ENCODE peak calls at places on chromosomes 11 and 22, in six cellular contexts. M is HCT116, V is colonic mucosa, D is heart left ventricle, L is sigmoid colon, I is suprapubic skin. S is an unnamed sample.

GRCh38 chr22:41382098-41382578 is 396 bp downstream of the TEF start:
- DNase-seq in M (no peak), D (peak; percentile 84), V (peak; percentile 74), L (peak; percentile 91), I (peak; percentile 91), S (peak; percentile 93)

GRCh38 chr22:46754110-46754799 is 8.2 kb upstream of the TBC1D22A start:
- DNase-seq in V (peak; percentile 94), D (peak; percentile 96), I (peak; percentile 97), L (peak; percentile 96), M (peak; percentile 90), S (no peak)

GRCh38 chr22:21823740-21824438 is 43.6 kb downstream of the MAPK1 start:
- DNase-seq in L (no peak), V (no peak), D (no peak), M (no peak), I (no peak), S (no peak)

GRCh38 chr22:50061824-50062355 is 3.8 kb upstream of the TTLL8 start:
- DNase-seq in I (no peak), L (no peak), M (no peak), V (no peak), D (no peak), S (no peak)

GRCh38 chr11:63882555-63883242 is 34.3 kb downstream of the RCOR2 start:
- DNase-seq in L (no peak), D (no peak), I (no peak), M (no peak), V (no peak), S (peak; percentile 87)

GRCh38 chr22:50730013-50730891 is 7.8 kb upstream of the ACR start:
- DNase-seq in M (no peak), I (peak; percentile 66), L (peak; percentile 55), D (peak; percentile 59), V (no peak), S (no peak)

GRCh38 chr11:4065601-4066377 is 28.8 kb upstream of the RRM1 start:
- DNase-seq in I (no peak), M (no peak), D (no peak), L (no peak), V (no peak), S (peak; percentile 48)

GRCh38 chr11:5004429-5005274 is 10.0 kb downstream of the OR51L1 start:
- DNase-seq in L (no peak), D (peak; percentile 44), V (peak; percentile 49), I (no peak), M (peak; percentile 36), S (peak; percentile 82)

GRCh38 chr22:19533049-19533626 is 8.9 kb upstream of the CLDN5 start:
- DNase-seq in I (no peak), D (no peak), V (no peak), M (no peak), L (no peak), S (peak; percentile 16)

GRCh38 chr11:79273781-79274180 is 167.0 kb downstream of the TENM4 start:
- DNase-seq in V (no peak), I (no peak), L (no peak), M (no peak), D (no peak), S (peak; percentile 71)

GRCh38 chr11:127612602-127613001 is 612.0 kb upstream of the KIRREL3 start:
- DNase-seq in L (no peak), I (no peak), D (no peak), M (no peak), V (no peak), S (peak; percentile 59)

GRCh38 chr11:35064114-35064800 is 74.7 kb upstream of the CD44 start:
- DNase-seq in I (no peak), D (no peak), V (no peak), L (no peak), M (no peak), S (no peak)

GRCh38 chr22:44580176-44580575 is 82.1 kb upstream of the RTL6 start:
- DNase-seq in D (peak; percentile 43), I (no peak), M (no peak), V (no peak), L (peak; percentile 20), S (no peak)

GRCh38 chr11:469684-470667 is 19.9 kb downstream of the PTDSS2 start:
- DNase-seq in L (peak; percentile 89), D (peak; percentile 69), I (no peak), M (no peak), V (peak; percentile 67), S (no peak)

GRCh38 chr11:130674686-130675085 is 226.2 kb downstream of the ADAMTS15 start:
- DNase-seq in I (no peak), V (no peak), L (no peak), D (no peak), M (no peak), S (no peak)

GRCh38 chr22:44776535-44777363 is 24.4 kb downstream of the ARHGAP8 start:
- DNase-seq in M (no peak), I (no peak), D (no peak), V (no peak), L (no peak), S (no peak)

GRCh38 chr11:76776472-76776871 is 6.7 kb upstream of the TSKU start:
- DNase-seq in D (no peak), V (no peak), L (no peak), I (no peak), M (no peak), S (no peak)

GRCh38 chr11:64545605-64546004 is 45.4 kb upstream of the SLC22A12 start:
- DNase-seq in M (peak; percentile 69), D (no peak), L (no peak), I (no peak), V (no peak), S (no peak)

GRCh38 chr11:106061936-106062591 is 15.1 kb downstream of the KBTBD3 start:
- DNase-seq in I (no peak), D (no peak), L (no peak), M (no peak), V (no peak), S (no peak)

GRCh38 chr11:19673924-19674390 is 38.7 kb upstream of the NAV2 start:
- DNase-seq in D (peak; percentile 78), M (no peak), I (peak; percentile 82), V (peak; percentile 41), L (peak; percentile 97), S (peak; percentile 71)

GRCh38 chr11:89182773-89183172 is 5.1 kb downstream of the TYR start:
- DNase-seq in M (no peak), I (no peak), L (no peak), D (no peak), V (no peak), S (no peak)

GRCh38 chr11:44825058-44825795 is 98.5 kb downstream of the TSPAN18 start:
- DNase-seq in L (no peak), D (no peak), I (no peak), M (no peak), V (no peak), S (peak; percentile 72)

GRCh38 chr11:93733474-93733873 is 7.8 kb downstream of the TAF1D start:
- DNase-seq in L (no peak), I (no peak), V (no peak), M (no peak), D (no peak), S (no peak)

GRCh38 chr11:93734427-93735222 is 6.7 kb downstream of the TAF1D start:
- DNase-seq in D (no peak), L (no peak), V (no peak), I (no peak), M (no peak), S (no peak)

GRCh38 chr11:93729129-93729616 is 12.1 kb downstream of the TAF1D start:
- DNase-seq in V (no peak), D (no peak), M (no peak), L (no peak), I (no peak), S (peak; percentile 61)

GRCh38 chr11:93730108-93731107 is 10.9 kb downstream of the TAF1D start:
- DNase-seq in M (no peak), L (no peak), D (no peak), I (no peak), V (no peak), S (no peak)

DNA sequence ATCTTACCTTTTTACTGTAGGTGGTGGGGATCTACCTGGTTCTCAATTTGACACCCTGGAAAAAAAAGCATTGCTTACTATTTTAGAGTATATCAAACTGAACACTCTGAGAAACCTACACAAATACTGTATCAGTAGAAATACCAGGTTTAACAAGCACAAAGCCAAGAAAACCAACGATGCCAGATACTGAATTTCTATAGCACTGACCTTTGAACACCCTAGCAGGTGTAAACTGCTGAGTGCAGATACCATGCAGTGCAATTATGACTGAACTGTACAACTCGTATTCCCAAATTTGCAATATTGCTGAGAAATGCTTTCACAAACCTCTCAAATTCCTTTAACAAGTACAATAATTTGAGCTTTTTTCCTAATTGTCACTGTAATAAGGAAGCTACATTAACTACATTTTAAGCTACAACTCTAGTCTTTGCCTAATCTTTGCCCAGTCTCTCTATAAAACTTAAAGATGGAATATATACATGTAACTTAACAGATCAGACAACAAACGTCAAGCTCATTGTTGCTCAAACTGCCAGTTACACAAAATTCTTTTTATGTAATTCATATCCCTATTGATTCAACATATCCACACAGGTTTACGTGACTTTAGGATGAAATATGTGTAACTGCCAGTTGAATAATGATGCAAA is 8.9 kb downstream of the TAF1D start:
- DNase-seq in L (no peak), M (no peak), V (no peak), D (no peak), I (no peak), S (no peak)
- TF ChIP-seq CTCF in L (no peak), M (no peak), V (no peak), D (no peak), I (no peak), S (no peak)

GRCh38 chr11:62431171-62431895 is 12.5 kb downstream of the SCGB1A1 start:
- DNase-seq in D (no peak), L (no peak), I (no peak), V (no peak), M (no peak), S (no peak)
- H3K4me1 ChIP-seq in D (peaks cover 22% of the 10 kb centered on the region), L (peaks cover 96% of the 10 kb centered on the region), I (peaks cover 77% of the 10 kb centered on the region), V (peaks cover 7% of the 10 kb centered on the region), M (peaks cover 17% of the 10 kb centered on the region), S (peaks cover 2% of the 10 kb centered on the region)

DNA sequence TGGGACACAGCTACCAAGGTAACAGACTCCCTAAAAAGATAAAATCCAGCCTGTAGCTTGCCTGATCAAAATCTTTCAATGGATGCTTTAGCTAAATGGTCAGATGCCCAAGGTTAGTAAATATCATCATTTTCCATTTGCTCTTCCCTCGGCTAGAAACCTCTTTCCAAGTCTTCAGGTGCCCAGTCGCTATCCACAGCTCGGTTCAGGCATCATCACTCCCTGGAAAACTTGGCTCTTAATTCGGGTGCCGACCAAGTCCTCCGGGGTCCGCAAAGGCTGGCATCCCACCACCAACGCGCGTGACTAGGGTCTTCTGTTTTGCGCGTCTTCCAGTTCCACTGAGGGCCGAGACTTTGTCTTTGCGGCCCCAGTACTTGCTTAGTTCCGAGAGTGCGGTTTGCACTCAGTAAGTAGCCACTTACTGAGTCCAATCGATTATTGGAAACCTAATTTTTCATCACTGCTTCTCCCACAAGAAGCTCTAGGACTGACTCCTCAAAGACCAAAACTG is 44.3 kb downstream of the OR4D9 start:
- DNase-seq in I (no peak), L (no peak), M (no peak), V (no peak), D (no peak), S (no peak)
- H3K27ac ChIP-seq in I (no peak overlapping the region), L (peak overlapping the region; percentile 71), M (peak overlapping the region; percentile 48), V (no peak overlapping the region), D (peak overlapping the region; percentile 20), S (no peak overlapping the region)

DNA sequence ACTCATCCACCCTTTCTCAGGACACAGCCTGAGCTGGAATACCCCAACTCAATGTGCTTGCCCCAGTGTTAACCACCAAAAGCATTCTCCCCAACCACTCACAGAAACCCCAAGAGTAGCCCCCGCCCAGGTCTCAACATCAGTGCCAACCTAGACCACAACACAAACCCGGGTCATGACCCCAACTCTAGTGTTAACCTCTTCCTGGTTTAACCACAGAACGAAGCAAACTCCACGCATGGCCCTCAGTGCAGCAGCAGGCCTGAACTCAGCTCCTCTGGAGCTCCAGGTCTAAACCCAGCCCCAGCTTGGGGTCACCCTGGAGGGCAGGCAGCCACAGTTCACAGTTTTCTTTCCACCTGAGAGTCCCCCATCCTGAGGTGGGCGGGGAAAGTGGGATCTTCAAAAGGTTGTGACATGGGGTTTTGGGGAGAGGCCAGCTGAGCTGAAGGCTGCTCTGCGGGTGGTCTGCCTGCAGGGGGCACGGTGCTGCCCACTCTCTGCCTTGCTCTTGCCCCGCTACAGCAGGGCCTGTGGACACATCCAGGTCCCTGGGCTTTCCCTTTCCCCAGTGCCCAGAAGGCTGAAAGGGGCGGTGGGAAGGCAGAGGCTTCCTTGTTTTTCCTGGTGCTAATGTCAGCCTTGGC is 37.9 kb downstream of the NECTIN1 start:
- DNase-seq in L (no peak), D (no peak), V (no peak), M (no peak), I (no peak), S (no peak)
- TF ChIP-seq CTCF in L (no peak), D (no peak), V (no peak), M (no peak), I (no peak), S (peak; percentile 34)